ENCODE peak calls at places on chromosomes 3 and 15, in six cellular contexts. X is right atrium auricular region; T is progenitor cell of endocrine pancreas; Q is CD8-positive, alpha-beta T cell; B is mesothelial cell of epicardium; O is GM13977. E is an unnamed sample.

GRCh38 chr15:75725719-75726607 is 13.3 kb upstream of the CSPG4 start:
- DNase-seq in X (no peak), T (no peak), Q (no peak), B (no peak), O (peak), E (no peak)

GRCh38 chr3:113150253-113150652 is 61.1 kb upstream of the BOC start:
- DNase-seq in X (no peak), T (no peak), Q (no peak), B (no peak), O (no peak), E (no peak)

GRCh38 chr3:20097015-20097414 is 56.8 kb downstream of the KAT2B start:
- DNase-seq in X (no peak), T (no peak), Q (no peak), B (no peak), O (no peak), E (no peak)

GRCh38 chr3:184039414-184039813 is 7.9 kb downstream of the HTR3D start:
- DNase-seq in X (no peak), T (no peak), Q (no peak), B (no peak), O (no peak), E (no peak)

GRCh38 chr3:108338901-108339545 is 42.7 kb downstream of the HHLA2 start:
- DNase-seq in X (no peak), T (no peak), Q (no peak), B (no peak), O (no peak), E (no peak)

GRCh38 chr15:25882466-25882865 is 19.3 kb upstream of the ATP10A start:
- DNase-seq in X (no peak), T (no peak), Q (no peak), B (no peak), O (no peak), E (no peak)

GRCh38 chr15:64949383-64950141 is 37.9 kb downstream of the ANKDD1A start:
- DNase-seq in X (no peak), T (no peak), Q (no peak), B (no peak), O (no peak), E (no peak)

GRCh38 chr3:122350814-122351418 is 25.9 kb downstream of the CSTA start:
- DNase-seq in X (no peak), T (no peak), Q (no peak), B (no peak), O (no peak), E (no peak)

GRCh38 chr3:74089854-74090253 is 465.1 kb upstream of the PDZRN3 start:
- DNase-seq in X (no peak), T (no peak), Q (no peak), B (no peak), O (no peak), E (no peak)

GRCh38 chr3:146746190-146746589 is 141.0 kb upstream of the PLSCR5 start:
- DNase-seq in X (no peak), T (no peak), Q (no peak), B (no peak), O (no peak), E (no peak)

GRCh38 chr15:52834379-52834778 is 44.2 kb upstream of the ONECUT1 start:
- DNase-seq in X (no peak), T (no peak), Q (no peak), B (no peak), O (no peak), E (no peak)

GRCh38 chr3:179015551-179016020 is 56.0 kb downstream of the ZMAT3 start:
- DNase-seq in X (no peak), T (peak), Q (peak), B (no peak), O (peak), E (no peak)

GRCh38 chr15:68846851-68847439 is 26.2 kb upstream of the ANP32A start:
- DNase-seq in X (no peak), T (no peak), Q (no peak), B (no peak), O (no peak), E (no peak)

GRCh38 chr3:100913870-100914654 is 79.2 kb downstream of the ABI3BP start:
- DNase-seq in X (peak), T (no peak), Q (no peak), B (no peak), O (no peak), E (peak)

GRCh38 chr15:43206054-43206453 is 14.8 kb downstream of the EPB42 start:
- DNase-seq in X (no peak), T (no peak), Q (no peak), B (no peak), O (no peak), E (no peak)

GRCh38 chr15:42575188-42576039 is at the start of gene STARD9:
- DNase-seq in X (peak), T (peak), Q (peak), B (peak), O (peak), E (peak)

GRCh38 chr3:132228923-132229322 is 88.3 kb upstream of the ACP3 start:
- DNase-seq in X (no peak), T (no peak), Q (no peak), B (no peak), O (no peak), E (no peak)

GRCh38 chr15:67836955-67837354 is 2.9 kb downstream of the RNU6-1 start:
- DNase-seq in X (no peak), T (no peak), Q (no peak), B (no peak), O (peak), E (no peak)

GRCh38 chr3:159848348-159849118 is 140.1 kb upstream of the IL12A start:
- DNase-seq in X (no peak), T (no peak), Q (no peak), B (no peak), O (no peak), E (no peak)

GRCh38 chr3:132380979-132381944 is 36.0 kb upstream of the DNAJC13 start:
- DNase-seq in X (no peak), T (no peak), Q (no peak), B (no peak), O (no peak), E (no peak)

GRCh38 chr3:41328916-41329315 is 129.6 kb downstream of the CTNNB1 start:
- DNase-seq in X (no peak), T (no peak), Q (no peak), B (no peak), O (no peak), E (no peak)

GRCh38 chr3:56055616-56056350 is 412.5 kb downstream of the ERC2 start:
- DNase-seq in X (no peak), T (no peak), Q (no peak), B (no peak), O (no peak), E (no peak)

GRCh38 chr3:102474207-102474606 is 39.4 kb downstream of the ZPLD1 start:
- DNase-seq in X (no peak), T (no peak), Q (no peak), B (no peak), O (no peak), E (no peak)

GRCh38 chr3:95629802-95630201 is 1184.6 kb upstream of the EPHA6 start:
- DNase-seq in X (no peak), T (no peak), Q (no peak), B (no peak), O (no peak), E (no peak)

GRCh38 chr3:152505926-152506325 is 237.2 kb downstream of the MBNL1 start:
- DNase-seq in X (no peak), T (no peak), Q (no peak), B (no peak), O (no peak), E (no peak)

GRCh38 chr3:183224581-183224980 is 28.5 kb upstream of the B3GNT5 start:
- DNase-seq in X (no peak), T (no peak), Q (no peak), B (no peak), O (no peak), E (no peak)

DNA sequence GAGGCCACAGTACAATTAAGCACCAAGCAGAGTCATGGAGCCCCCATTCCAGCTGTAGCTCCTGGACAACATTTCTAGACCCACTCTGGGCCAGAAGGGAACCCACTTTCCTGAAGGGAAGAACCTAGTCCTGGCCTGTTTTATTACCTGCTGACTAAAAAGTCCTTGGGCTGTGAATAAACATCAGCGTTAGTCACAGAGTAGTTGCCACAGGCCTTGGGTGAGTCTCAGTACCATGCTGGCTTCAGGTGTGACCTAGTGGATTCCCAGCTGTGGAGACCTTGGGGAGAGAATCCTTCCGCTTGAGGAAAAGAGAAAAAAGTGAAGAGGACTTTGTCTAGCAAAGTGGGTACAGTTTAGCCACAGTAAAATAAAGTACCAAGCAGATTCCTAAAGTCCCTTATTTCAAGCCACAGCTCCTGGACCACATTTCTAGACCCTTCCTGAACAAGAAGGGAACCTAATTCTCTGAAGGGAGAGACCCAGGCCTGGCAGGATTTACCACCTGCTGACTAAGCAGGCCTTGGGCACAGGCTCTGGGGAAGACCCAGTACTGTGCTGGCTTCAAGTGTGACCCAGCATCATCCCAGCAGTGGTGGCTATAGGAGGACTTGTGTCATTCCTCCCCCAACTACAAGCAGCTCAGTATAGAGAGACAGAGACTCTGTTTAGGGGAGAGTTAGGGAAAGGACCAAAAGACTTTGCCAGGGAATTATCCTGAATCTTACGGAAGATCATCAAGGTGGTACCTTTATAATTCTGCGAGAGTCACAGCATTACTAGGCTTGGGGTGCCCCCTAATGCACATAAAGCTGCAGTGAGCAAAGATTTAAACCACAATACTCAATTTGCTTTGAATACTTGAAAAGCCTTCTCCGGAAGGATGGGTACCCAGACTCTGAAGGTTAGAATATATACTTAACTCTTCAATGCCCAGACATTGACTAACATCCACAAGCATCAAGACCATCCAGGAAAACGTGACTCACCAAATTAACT is 118.2 kb upstream of the KCNH8 start:
- DNase-seq in X (no peak), T (no peak), Q (no peak), B (no peak), O (no peak), E (no peak)
- TF ChIP-seq CTCF in X (no peak), T (peak), Q (no peak), B (no peak), O (no peak), E (no peak)

GRCh38 chr3:28668377-28668721 is 319.7 kb upstream of the AZI2 start:
- DNase-seq in X (no peak), T (no peak), Q (no peak), B (no peak), O (no peak), E (no peak)

GRCh38 chr3:28672411-28672810 is 323.8 kb upstream of the AZI2 start:
- DNase-seq in X (no peak), T (no peak), Q (no peak), B (no peak), O (no peak), E (no peak)

GRCh38 chr3:28673438-28673837 is 324.8 kb upstream of the AZI2 start:
- DNase-seq in X (no peak), T (no peak), Q (no peak), B (no peak), O (no peak), E (no peak)

GRCh38 chr3:28664123-28664522 is 315.5 kb upstream of the AZI2 start:
- DNase-seq in X (no peak), T (no peak), Q (no peak), B (no peak), O (no peak), E (no peak)

GRCh38 chr3:28667646-28668376 is 319.2 kb upstream of the AZI2 start:
- DNase-seq in X (peak), T (peak), Q (peak), B (peak), O (peak), E (no peak)
- TF ChIP-seq CTCF in X (peak), T (peak), Q (peak), B (peak), O (peak), E (peak)

DNA sequence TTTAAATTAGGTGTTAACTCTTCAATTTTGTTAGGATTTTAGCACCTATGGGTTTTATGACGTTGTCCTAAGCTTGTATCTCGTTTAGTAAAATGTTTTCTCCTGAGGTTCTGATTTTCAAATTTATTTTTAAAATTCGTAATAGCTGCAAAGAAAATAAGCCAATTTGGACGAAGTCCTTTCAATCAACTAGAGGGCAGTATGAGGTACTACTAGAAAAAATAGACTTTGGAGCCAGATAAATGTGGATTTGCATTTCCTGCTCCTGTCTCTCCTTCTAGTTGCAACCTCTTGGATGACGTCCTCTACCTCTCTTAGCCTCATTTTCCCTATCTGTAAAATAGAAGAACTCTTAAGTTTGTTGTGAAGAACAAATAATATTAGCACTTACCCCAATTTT is 81.1 kb downstream of the SLTM start:
- DNase-seq in X (no peak), T (no peak), Q (no peak), B (no peak), O (no peak), E (no peak)
- TF ChIP-seq CTCF in X (no peak), T (peak), Q (no peak), B (no peak), O (no peak), E (no peak)

GRCh38 chr15:90895571-90896117 is 7.5 kb upstream of the MAN2A2 start:
- DNase-seq in X (no peak), T (no peak), Q (no peak), B (no peak), O (no peak), E (no peak)
- TF ChIP-seq CTCF in X (no peak), T (no peak), Q (no peak), B (no peak), O (no peak), E (no peak)

GRCh38 chr15:73353734-73354133 is 15.0 kb downstream of the HCN4 start:
- DNase-seq in X (no peak), T (no peak), Q (no peak), B (no peak), O (no peak), E (no peak)
- TF ChIP-seq CTCF in X (no peak), T (no peak), Q (no peak), B (no peak), O (no peak), E (no peak)

E was measured in coronary artery.